ENCODE peak calls at places on chromosomes 13 and 19, in seven cellular contexts. W is stomach, D is lower leg skin, Q is uterus, Z is thyroid gland, P is breast epithelium, U is IMR-90. B is an unnamed sample.

GRCh38 chr13:73018336-73018735 is 40.5 kb upstream of the KLF5 start:
- DNase-seq in U (peak; percentile 50), P (no peak), Z (no peak), Q (no peak), D (no peak), W (no peak), B (no peak)

GRCh38 chr19:44597131-44597491 is 16.3 kb upstream of the IGSF23 start:
- DNase-seq in P (no peak), W (no peak), Q (no peak), D (no peak), U (no peak), Z (no peak), B (no peak)

GRCh38 chr19:17112700-17113099 is 37.1 kb downstream of the MYO9B start:
- DNase-seq in W (no peak), D (no peak), P (no peak), Z (no peak), Q (no peak), U (no peak), B (no peak)

GRCh38 chr13:40980466-40980865 is 38.6 kb downstream of the ELF1 start:
- DNase-seq in Q (no peak), U (no peak), W (no peak), Z (no peak), D (no peak), P (no peak), B (no peak)

GRCh38 chr13:43388282-43389034 is 365.1 kb downstream of the DNAJC15 start:
- DNase-seq in P (no peak), Q (no peak), Z (no peak), D (no peak), W (peak; percentile 47), U (no peak), B (peak; percentile 88)

GRCh38 chr13:79805317-79805716 is 324.4 kb downstream of the NDFIP2 start:
- DNase-seq in D (no peak), U (no peak), Z (no peak), Q (no peak), W (no peak), P (no peak), B (no peak)

GRCh38 chr13:32905864-32906180 is 110.4 kb upstream of the KL start:
- DNase-seq in D (no peak), Z (no peak), W (no peak), U (peak; percentile 19), P (no peak), Q (peak; percentile 54), B (no peak)

GRCh38 chr19:29293736-29294342 is 80.9 kb upstream of the UQCRFS1 start:
- DNase-seq in P (no peak), Q (no peak), Z (no peak), D (no peak), U (no peak), W (no peak), B (no peak)

GRCh38 chr13:87680298-87680697 is 9.1 kb downstream of the SLITRK5 start:
- DNase-seq in U (no peak), P (no peak), Q (no peak), W (no peak), Z (peak; percentile 37), D (no peak), B (peak; percentile 82)

GRCh38 chr13:39273953-39274352 is 235.7 kb downstream of the NHLRC3 start:
- DNase-seq in Z (peak; percentile 26), U (no peak), Q (no peak), P (no peak), D (no peak), W (peak; percentile 33), B (peak; percentile 49)
- TF ChIP-seq CTCF in Z (peak; percentile 27), U (peak; percentile 26), Q (peak; percentile 9), P (no peak), D (no peak), W (no peak), B (peak; percentile 50)

GRCh38 chr13:50075619-50076097 is 60.4 kb downstream of the KCNRG start:
- DNase-seq in P (no peak), U (no peak), Z (no peak), Q (no peak), W (no peak), D (no peak), B (no peak)

GRCh38 chr13:50073340-50073739 is 58.1 kb downstream of the KCNRG start:
- DNase-seq in W (no peak), Z (no peak), P (no peak), Q (no peak), D (no peak), U (no peak), B (no peak)

GRCh38 chr13:50074843-50075242 is 59.6 kb downstream of the KCNRG start:
- DNase-seq in U (no peak), W (no peak), D (no peak), Z (no peak), Q (no peak), P (no peak), B (no peak)

GRCh38 chr13:50071399-50071798 is 56.2 kb downstream of the KCNRG start:
- DNase-seq in W (no peak), D (no peak), Q (no peak), U (no peak), Z (no peak), P (no peak), B (no peak)

GRCh38 chr13:50072676-50073075 is 57.4 kb downstream of the KCNRG start:
- DNase-seq in U (no peak), Z (no peak), D (no peak), P (no peak), W (no peak), Q (no peak), B (no peak)
- H3K4me3 ChIP-seq in U (no peak overlapping the region), Z (no peak overlapping the region), D (no peak overlapping the region), P (no peak overlapping the region), W (no peak overlapping the region), Q (no peak overlapping the region), B (no peak overlapping the region)

GRCh38 chr19:5321851-5322681 is 18.5 kb downstream of the PTPRS start:
- DNase-seq in W (no peak), D (no peak), U (no peak), P (no peak), Q (no peak), Z (no peak), B (no peak)
- TF ChIP-seq CTCF in W (no peak), D (no peak), U (no peak), P (no peak), Q (no peak), Z (no peak), B (no peak)

GRCh38 chr19:46633130-46633529 is 2.9 kb downstream of the GNG8 start:
- DNase-seq in D (no peak), P (no peak), W (no peak), Z (no peak), Q (no peak), U (no peak), B (no peak)

GRCh38 chr19:46635920-46636761 is at the start of gene GNG8:
- DNase-seq in P (no peak), Z (no peak), U (no peak), W (no peak), Q (no peak), D (no peak), B (no peak)

GRCh38 chr19:46634656-46635218 is 1.3 kb downstream of the GNG8 start:
- DNase-seq in W (no peak), P (no peak), Z (no peak), U (no peak), Q (no peak), D (no peak), B (no peak)

GRCh38 chr19:46631481-46631880 is 4.5 kb downstream of the GNG8 start:
- DNase-seq in U (peak; percentile 61), Q (peak; percentile 86), Z (no peak), W (no peak), P (no peak), D (no peak), B (peak; percentile 52)

DNA sequence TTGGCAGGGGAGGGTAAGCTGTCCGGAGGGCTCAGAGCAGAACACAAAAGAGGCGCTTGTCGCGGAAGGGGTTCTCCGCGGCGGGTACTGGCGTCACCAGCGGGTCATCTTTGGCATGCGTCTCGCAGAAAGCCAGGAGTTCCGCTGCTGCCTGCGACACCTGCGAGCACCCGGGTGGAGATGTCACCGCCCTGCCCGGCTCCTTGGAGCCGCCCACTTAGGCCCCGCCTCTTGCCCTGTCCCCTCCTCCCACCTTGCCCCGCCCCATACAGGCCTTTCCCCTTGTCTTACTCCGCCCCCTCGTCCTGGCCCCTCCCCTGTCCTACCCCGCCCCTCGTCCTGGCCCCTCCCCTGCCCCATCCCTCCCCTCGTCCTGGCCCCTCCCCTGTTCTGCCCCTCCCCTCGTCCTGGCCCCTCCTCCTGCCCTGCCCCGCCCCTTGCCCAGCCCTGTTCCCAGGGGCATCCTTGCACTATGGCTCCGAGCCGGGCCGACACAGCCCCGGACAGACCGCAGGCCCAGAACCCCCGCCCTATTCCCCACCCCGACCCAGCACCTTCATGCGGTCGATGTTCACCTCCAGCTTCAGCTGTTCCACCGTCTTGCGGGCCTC is 1.9 kb downstream of the GNG8 start:
- DNase-seq in Q (peak; percentile 87), D (peak; percentile 88), W (peak; percentile 96), P (peak; percentile 91), Z (peak; percentile 62), U (peak; percentile 64), B (peak; percentile 97)
- H3K4me3 ChIP-seq in Q (peak overlapping the region; percentile 20), D (no peak overlapping the region), W (peak overlapping the region; percentile 31), P (no peak overlapping the region), Z (no peak overlapping the region), U (peak overlapping the region; percentile 17), B (peak overlapping the region; percentile 35)

GRCh38 chr13:77751513-77752456 is 54.3 kb downstream of the SLAIN1 start:
- DNase-seq in U (peak; percentile 37), Q (no peak), D (no peak), P (no peak), W (no peak), Z (peak; percentile 23), B (peak; percentile 53)
- TF ChIP-seq CTCF in U (peak; percentile 68), Q (peak; percentile 43), D (no peak), P (peak; percentile 62), W (no peak), Z (peak; percentile 76), B (peak; percentile 87)

GRCh38 chr19:18216789-18217188 is 9.4 kb downstream of the PDE4C start:
- DNase-seq in D (no peak), Z (no peak), U (no peak), P (no peak), Q (no peak), W (no peak), B (no peak)
- H3K4me3 ChIP-seq in D (no peak overlapping the region), Z (no peak overlapping the region), U (no peak overlapping the region), P (no peak overlapping the region), Q (no peak overlapping the region), W (no peak overlapping the region), B (no peak overlapping the region)

GRCh38 chr19:5028229-5028886 is 59.4 kb downstream of the KDM4B start:
- DNase-seq in P (no peak), W (no peak), Q (no peak), Z (no peak), U (no peak), D (no peak), B (no peak)

GRCh38 chr19:5030136-5030820 is 61.4 kb downstream of the KDM4B start:
- DNase-seq in D (no peak), Z (no peak), P (no peak), W (no peak), U (no peak), Q (no peak), B (no peak)

GRCh38 chr19:5024282-5024681 is 55.4 kb downstream of the KDM4B start:
- DNase-seq in D (no peak), W (no peak), Q (peak; percentile 49), Z (no peak), U (no peak), P (no peak), B (no peak)

GRCh38 chr19:5025027-5025426 is 56.1 kb downstream of the KDM4B start:
- DNase-seq in Z (no peak), U (no peak), P (no peak), D (no peak), Q (no peak), W (no peak), B (no peak)

GRCh38 chr19:5026706-5027273 is 57.9 kb downstream of the KDM4B start:
- DNase-seq in Z (no peak), P (no peak), D (no peak), W (no peak), Q (no peak), U (no peak), B (no peak)
- TF ChIP-seq CTCF in Z (no peak), P (no peak), D (no peak), W (no peak), Q (no peak), U (peak; percentile 21), B (no peak)